ENCODE peak calls at places on chromosomes 13 and 19, in six cellular contexts. T is mesendoderm, L is IMR-90, Z is neuronal stem cell, A is H1, S is trophoblast cell. F is an unnamed sample. For H3K4me1, the result is how much of the 10 kb centered on the place peaks cover.

GRCh38 chr19:40193587-40193849 is 2.3 kb downstream of the MAP3K10 start:
- DNase-seq in Z (no peak), T (no peak), L (peak), A (no peak), S (no peak), F (no peak)

GRCh38 chr13:94988654-94989053 is 276.3 kb upstream of the SOX21 start:
- DNase-seq in L (no peak), T (peak), Z (no peak), A (no peak), S (no peak), F (peak)

GRCh38 chr19:49838816-49839588 is 12.0 kb upstream of the PTOV1 start:
- DNase-seq in L (no peak), Z (no peak), T (no peak), S (no peak), A (no peak), F (no peak)

GRCh38 chr19:42455621-42456081 is 12.9 kb upstream of the CXCL17 start:
- DNase-seq in A (no peak), Z (no peak), S (peak), L (no peak), T (peak), F (no peak)

GRCh38 chr13:27367570-27367969 is 56.8 kb upstream of the GTF3A start:
- DNase-seq in S (no peak), T (no peak), A (no peak), Z (no peak), L (no peak), F (no peak)

GRCh38 chr13:20544186-20544914 is 18.7 kb upstream of the CRYL1 start:
- DNase-seq in S (no peak), Z (no peak), L (no peak), T (no peak), A (no peak), F (no peak)

GRCh38 chr13:21344662-21345176 is 114.4 kb downstream of the ZDHHC20 start:
- DNase-seq in S (no peak), T (no peak), A (no peak), Z (no peak), L (no peak), F (no peak)

GRCh38 chr19:53865918-53866696 is 1.6 kb upstream of the MYADM start:
- DNase-seq in A (peak), S (peak), L (peak), Z (peak), T (peak), F (peak)

GRCh38 chr19:29620931-29621351 is 14.9 kb downstream of the POP4 start:
- DNase-seq in T (no peak), A (no peak), S (no peak), Z (no peak), L (no peak), F (no peak)

GRCh38 chr13:109126973-109127615 is 497.7 kb downstream of the MYO16 start:
- DNase-seq in S (no peak), L (no peak), A (no peak), Z (peak), T (no peak), F (no peak)

GRCh38 chr13:51435002-51435578 is 17.7 kb downstream of the INTS6 start:
- DNase-seq in L (peak), A (no peak), T (peak), Z (no peak), S (no peak), F (peak)

GRCh38 chr19:41563847-41564514 is 12.0 kb upstream of the CEACAM21 start:
- DNase-seq in Z (no peak), L (no peak), T (peak), A (no peak), S (no peak), F (no peak)

DNA sequence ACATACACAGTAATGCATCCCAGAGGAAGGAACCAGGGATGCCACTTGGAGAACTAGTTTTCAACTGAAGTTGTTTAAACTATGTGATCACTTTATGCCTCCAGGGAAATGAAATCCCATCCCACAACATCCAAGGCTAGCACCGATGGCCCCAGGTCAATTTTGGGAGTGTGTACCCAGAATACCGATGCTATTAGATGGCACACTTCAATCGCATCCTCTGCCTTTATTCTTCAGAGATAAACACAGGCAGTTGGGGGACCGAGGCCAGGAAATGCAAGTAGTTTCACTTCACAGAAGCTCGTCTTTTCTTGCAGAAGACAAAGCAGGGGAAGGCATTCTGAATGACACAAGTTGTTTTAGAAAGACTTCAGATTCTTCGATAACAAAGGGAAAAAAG is 13.8 kb downstream of the STK24 start:
- DNase-seq in Z (no peak), T (peak), A (no peak), S (peak), L (no peak), F (no peak)
- H3K4me3 ChIP-seq in Z (no peak), T (no peak), A (no peak), S (no peak), L (peak), F (no peak)

DNA sequence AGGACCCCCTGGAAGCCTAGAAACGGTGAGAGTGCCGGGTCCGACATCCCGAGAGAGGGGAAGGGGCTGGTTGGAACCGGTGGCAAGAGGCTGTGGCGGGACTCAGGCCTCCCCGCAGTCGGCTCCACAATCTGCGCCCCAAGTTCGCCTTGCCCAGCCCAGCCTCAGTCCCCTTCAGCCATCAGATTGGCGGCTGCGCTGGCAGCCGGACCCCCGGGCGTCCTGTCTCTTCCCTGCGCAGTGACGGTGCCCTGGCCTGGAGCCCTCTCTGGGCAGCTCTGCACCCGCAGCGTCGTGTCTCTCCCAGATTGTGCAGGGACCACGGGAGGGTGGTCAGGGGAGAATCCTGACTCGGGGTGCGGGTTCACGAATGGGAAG is 315 bp downstream of the ZNF492 start:
- DNase-seq in A (no peak), Z (no peak), L (no peak), S (no peak), T (no peak), F (no peak)
- H3K4me1 ChIP-seq in A (under half), Z (under half), L (under half), S (under half), T (under half), F (under half)

GRCh38 chr13:112711528-112712265 is 21.9 kb downstream of the ATP11A start:
- DNase-seq in T (peak), A (peak), S (peak), L (peak), Z (peak), F (peak)
- H3K4ac ChIP-seq in T (peak), A (peak), S (peak), L (peak), Z (no peak), F (peak)

GRCh38 chr19:17615889-17616685 is 60.6 kb downstream of the COLGALT1 start:
- DNase-seq in T (peak), A (no peak), Z (no peak), L (no peak), S (no peak), F (no peak)
- H3K4me3 ChIP-seq in T (no peak), A (no peak), Z (no peak), L (no peak), S (no peak), F (no peak)

F was measured in mesenchymal stem cell.